ENCODE peak calls at places on chromosomes 4 and X, in six cellular contexts. O is fibroblast of the aortic adventitia; P is renal cortical epithelial cell; R is sciatic nerve; Z is activated CD4-positive, alpha-beta T cell treated with anti-CD3 and anti-CD28 coated beads, Interleukin-2, amount 50 U/mL, for 48 hours; T is stimulated activated naive CD4-positive, alpha-beta T cell. N is an unnamed sample.

GRCh38 chr4:161717084-161717483 is 446.7 kb downstream of the FSTL5 start:
- DNase-seq in Z (no peak), R (no peak), O (no peak), P (no peak), T (no peak), N (no peak)

GRCh38 chr4:108941914-108942379 is 179.1 kb upstream of the ETNPPL start:
- DNase-seq in R (no peak), P (peak; percentile 56), O (no peak), Z (no peak), T (no peak), N (no peak)

GRCh38 chr4:7842384-7843279 is 97.0 kb downstream of the AFAP1 start:
- DNase-seq in R (peak; percentile 73), P (peak; percentile 98), Z (no peak), T (no peak), O (peak; percentile 100), N (peak; percentile 96)

GRCh38 chr4:57442834-57443291 is 332.7 kb upstream of the IGFBP7 start:
- DNase-seq in P (peak; percentile 46), O (peak; percentile 36), T (no peak), R (peak; percentile 61), Z (peak; percentile 4), N (peak; percentile 64)

GRCh38 chr4:122117743-122118142 is 34.4 kb upstream of the BLTP1 start:
- DNase-seq in Z (no peak), T (no peak), O (peak; percentile 55), P (no peak), R (no peak), N (peak; percentile 14)

GRCh38 chr4:159498371-159499115 is 395.7 kb downstream of the RAPGEF2 start:
- DNase-seq in Z (no peak), P (peak; percentile 43), O (no peak), T (no peak), R (no peak), N (no peak)

GRCh38 chrX:47240619-47241018 is 7.8 kb downstream of the USP11 start:
- DNase-seq in R (no peak), O (no peak), P (no peak), T (no peak), Z (no peak), N (no peak)

GRCh38 chrX:53018627-53019026 is 30.0 kb upstream of the GPR173 start:
- DNase-seq in O (peak; percentile 18), P (no peak), Z (no peak), R (no peak), T (no peak), N (no peak)

GRCh38 chrX:119041175-119041574 is 31.6 kb upstream of the CT47C1 start:
- DNase-seq in R (peak; percentile 60), P (peak; percentile 93), O (peak; percentile 80), T (no peak), Z (no peak), N (peak; percentile 33)

GRCh38 chr4:78171482-78171881 is 114.4 kb downstream of the FRAS1 start:
- DNase-seq in Z (no peak), T (no peak), P (no peak), R (no peak), O (no peak), N (no peak)

GRCh38 chr4:138307319-138307718 is 65.2 kb upstream of the SLC7A11 start:
- DNase-seq in P (no peak), T (no peak), Z (no peak), R (no peak), O (no peak), N (peak; percentile 12)